ENCODE peak calls at places on chromosomes 12 and 14, in ten cellular contexts. R is Ammon's horn; S is neural progenitor cell; E is HT1080; G is activated T-cell treated with anti-CD3 and anti-CD28 coated beads, Interleukin-2, amount 50 U/mL, for 1 hour; Z is M059J; L is NCI-H510A treated with DMSO at 0.1 percent for 48 hours; U is right lobe of liver; V is iris pigment epithelial cell; O is KBM-7. W is an unnamed sample.

GRCh38 chr12:124588689-124589318 is 21.4 kb upstream of the NCOR2 start:
- DNase-seq in Z (peak; percentile 76), E (peak; percentile 64), V (peak; percentile 82), S (no peak), O (peak; percentile 61), L (no peak), G (peak; percentile 34), U (no peak), R (peak; percentile 70), W (peak; percentile 73)

GRCh38 chr12:31017535-31017934 is 56.1 kb upstream of the DDX11 start:
- DNase-seq in O (no peak), Z (no peak), R (no peak), U (peak; percentile 23), G (no peak), V (no peak), E (no peak), L (no peak), S (no peak), W (no peak)

GRCh38 chr12:2161478-2161877 is 108.7 kb downstream of the CACNA1C start:
- DNase-seq in U (no peak), S (no peak), R (peak; percentile 56), V (peak; percentile 39), O (no peak), Z (no peak), E (no peak), L (no peak), G (no peak), W (no peak)

GRCh38 chr12:47102845-47103666 is 23.3 kb upstream of the AMIGO2 start:
- DNase-seq in E (no peak), L (no peak), S (no peak), Z (peak; percentile 88), V (peak; percentile 92), O (no peak), U (no peak), G (no peak), R (no peak), W (peak; percentile 79)

GRCh38 chr12:103884316-103884715 is 43.3 kb upstream of the NT5DC3 start:
- DNase-seq in U (no peak), Z (peak; percentile 46), V (peak; percentile 79), E (peak; percentile 35), S (peak; percentile 23), R (peak; percentile 50), O (peak; percentile 57), G (peak; percentile 36), L (no peak), W (peak; percentile 89)

GRCh38 chr14:83416476-83416875 is 1882.8 kb upstream of the SEL1L start:
- DNase-seq in S (no peak), V (no peak), Z (no peak), U (no peak), L (no peak), E (no peak), R (no peak), O (no peak), G (no peak), W (no peak)

GRCh38 chr12:125183187-125184067 is 118.2 kb downstream of the AACS start:
- DNase-seq in S (peak; percentile 91), R (peak; percentile 93), V (peak; percentile 80), U (peak; percentile 74), Z (peak; percentile 62), L (peak; percentile 79), G (peak; percentile 79), O (peak; percentile 84), E (peak; percentile 68), W (peak; percentile 90)

GRCh38 chr12:46921754-46922113 is 95.9 kb upstream of the SLC38A4 start:
- DNase-seq in U (no peak), S (no peak), Z (no peak), V (peak; percentile 76), R (peak; percentile 35), E (no peak), O (no peak), G (no peak), L (no peak), W (peak; percentile 50)

GRCh38 chr14:20799955-20800544 is 2.6 kb downstream of the RNASE1 start:
- DNase-seq in V (no peak), S (peak; percentile 28), G (no peak), L (no peak), Z (peak; percentile 4), E (no peak), O (peak; percentile 52), R (peak; percentile 70), U (no peak), W (no peak)

GRCh38 chr14:77593501-77593911 is 22.9 kb downstream of the SPTLC2 start:
- DNase-seq in L (no peak), O (peak; percentile 95), S (no peak), V (peak; percentile 45), E (peak; percentile 70), U (no peak), Z (peak; percentile 39), G (no peak), R (no peak), W (peak; percentile 55)

GRCh38 chr12:49832836-49833421 is 4.7 kb upstream of the NCKAP5L start:
- DNase-seq in G (no peak), S (no peak), O (no peak), R (no peak), E (peak; percentile 40), L (no peak), U (no peak), Z (peak; percentile 56), V (peak; percentile 73), W (peak; percentile 72)

GRCh38 chr12:51592034-51592705 is 1.1 kb downstream of the SCN8A start:
- DNase-seq in G (no peak), U (no peak), S (peak; percentile 23), R (peak; percentile 3), Z (peak; percentile 74), O (no peak), L (no peak), E (peak; percentile 53), V (peak; percentile 32), W (no peak)

GRCh38 chr14:51006781-51007211 is 62.5 kb upstream of the PYGL start:
- DNase-seq in S (no peak), E (peak; percentile 88), O (no peak), G (no peak), Z (peak; percentile 96), L (no peak), U (no peak), R (peak; percentile 92), V (peak; percentile 69), W (no peak)

GRCh38 chr12:128823216-128823915 is 392 bp downstream of the SLC15A4 start:
- DNase-seq in G (no peak), U (peak; percentile 60), L (peak; percentile 55), R (peak; percentile 62), V (no peak), Z (no peak), S (no peak), E (peak; percentile 30), O (peak; percentile 38), W (no peak)

GRCh38 chr14:33618361-33619095 is 332.3 kb downstream of the EGLN3 start:
- DNase-seq in R (no peak), L (no peak), V (peak; percentile 47), G (no peak), S (no peak), E (no peak), O (no peak), Z (no peak), U (no peak), W (peak; percentile 50)

GRCh38 chr14:36217732-36218131 is 41.2 kb upstream of the PTCSC3 start:
- DNase-seq in U (no peak), O (no peak), S (no peak), L (no peak), V (peak; percentile 52), G (no peak), Z (peak; percentile 55), R (no peak), E (peak; percentile 34), W (no peak)

GRCh38 chr12:113860059-113860820 is 105.9 kb downstream of the RBM19 start:
- DNase-seq in O (no peak), Z (no peak), L (peak; percentile 67), R (no peak), S (peak; percentile 69), G (no peak), V (no peak), E (no peak), U (no peak), W (no peak)

GRCh38 chr12:1579626-1580025 is 14.8 kb downstream of the FBXL14 start:
- DNase-seq in U (no peak), Z (no peak), O (no peak), R (no peak), G (no peak), L (no peak), V (peak; percentile 72), E (peak; percentile 20), S (peak; percentile 70), W (peak; percentile 19)

GRCh38 chr14:92867246-92867925 is 55.6 kb upstream of the CHGA start:
- DNase-seq in U (no peak), L (no peak), E (no peak), V (no peak), Z (no peak), R (no peak), S (no peak), O (no peak), G (no peak), W (no peak)

GRCh38 chr12:101773560-101774206 is 34.4 kb upstream of the SYCP3 start:
- DNase-seq in O (peak; percentile 81), U (peak; percentile 65), E (peak; percentile 56), S (peak; percentile 61), G (peak; percentile 61), R (peak; percentile 87), V (peak; percentile 69), Z (peak; percentile 61), L (peak; percentile 78), W (peak; percentile 87)

GRCh38 chr14:91047174-91047753 is 13.2 kb downstream of the RPS6KA5 start:
- DNase-seq in V (no peak), Z (peak; percentile 55), O (no peak), L (no peak), S (no peak), U (no peak), R (no peak), G (no peak), E (no peak), W (no peak)

GRCh38 chr14:104755621-104756020 is 2.7 kb downstream of the SIVA1 start:
- DNase-seq in Z (no peak), U (no peak), R (no peak), S (no peak), V (no peak), O (no peak), E (no peak), G (no peak), L (no peak), W (no peak)

GRCh38 chr12:116037941-116038837 is 239.3 kb downstream of the MED13L start:
- DNase-seq in R (no peak), O (no peak), L (no peak), G (no peak), V (peak; percentile 86), Z (peak; percentile 79), U (no peak), E (no peak), S (no peak), W (peak; percentile 41)

W was measured in choroid plexus epithelial cell.